ENCODE peak calls at places on chromosome 5, in eight cellular contexts. S is sigmoid colon, L is adrenal gland, F is dorsolateral prefrontal cortex, T is fibroblast of lung, Y is spleen, E is astrocyte of the spinal cord, G is astrocyte. D is an unnamed sample.

GRCh38 chr5:137395011-137395755 is 103.9 kb downstream of the SPOCK1 start:
- DNase-seq in Y (no peak), L (no peak), E (peak), S (peak), T (peak), G (peak), F (no peak), D (peak)

GRCh38 chr5:136054133-136054996 is 25.6 kb downstream of the TGFBI start:
- DNase-seq in L (no peak), E (no peak), T (no peak), Y (peak), G (no peak), F (no peak), S (no peak), D (peak)

GRCh38 chr5:64330728-64331231 is 165.1 kb downstream of the RNF180 start:
- DNase-seq in S (no peak), L (no peak), F (no peak), T (no peak), G (no peak), E (no peak), Y (no peak), D (no peak)

GRCh38 chr5:141437208-141437607 is 6.9 kb downstream of the PCDHGA12 start:
- DNase-seq in S (no peak), F (no peak), Y (no peak), G (no peak), T (peak), L (no peak), E (no peak), D (peak)

GRCh38 chr5:2266668-2267240 is 384.0 kb upstream of the IRX4 start:
- DNase-seq in Y (no peak), G (no peak), T (no peak), L (no peak), F (no peak), S (peak), E (no peak), D (no peak)

GRCh38 chr5:125023673-125024072 is 277.2 kb upstream of the ZNF608 start:
- DNase-seq in E (no peak), F (no peak), L (no peak), Y (no peak), S (no peak), T (peak), G (peak), D (peak)

GRCh38 chr5:141402553-141403328 is at the start of gene PCDHGA9:
- DNase-seq in T (peak), E (peak), Y (peak), L (no peak), S (no peak), G (no peak), F (peak), D (peak)

GRCh38 chr5:111859533-111860270 is 102.7 kb upstream of the NREP start:
- DNase-seq in T (peak), E (peak), L (no peak), Y (no peak), F (peak), G (peak), S (no peak), D (peak)

GRCh38 chr5:36777105-36777757 is 99.3 kb upstream of the NIPBL start:
- DNase-seq in S (no peak), E (peak), F (no peak), L (peak), G (peak), Y (no peak), T (peak), D (peak)

GRCh38 chr5:172490739-172491461 is 36.6 kb upstream of the SH3PXD2B start:
- DNase-seq in E (no peak), S (no peak), L (no peak), Y (no peak), G (no peak), F (peak), T (no peak), D (no peak)

GRCh38 chr5:134458676-134459403 is 47.2 kb upstream of the CDKN2AIPNL start:
- DNase-seq in F (no peak), G (no peak), T (no peak), L (no peak), S (peak), E (no peak), Y (peak), D (no peak)

GRCh38 chr5:58200451-58200850 is 259.4 kb downstream of the PLK2 start:
- DNase-seq in T (no peak), S (no peak), F (no peak), G (no peak), E (no peak), Y (no peak), L (no peak), D (peak)

GRCh38 chr5:150022681-150023080 is 22.1 kb downstream of the HMGXB3 start:
- DNase-seq in E (no peak), Y (no peak), F (no peak), L (no peak), G (no peak), S (no peak), T (no peak), D (no peak)

GRCh38 chr5:148986636-148987035 is 76.2 kb downstream of the SH3TC2 start:
- DNase-seq in T (no peak), E (no peak), S (no peak), L (no peak), Y (no peak), F (no peak), G (no peak), D (no peak)

GRCh38 chr5:102911973-102912372 is 156.9 kb downstream of the PAM start:
- DNase-seq in F (no peak), E (peak), G (peak), L (no peak), S (no peak), T (peak), Y (no peak), D (peak)

GRCh38 chr5:111530298-111530740 is 18.0 kb upstream of the STARD4 start:
- DNase-seq in E (peak), S (peak), G (peak), T (peak), L (peak), F (no peak), Y (peak), D (peak)

DNA sequence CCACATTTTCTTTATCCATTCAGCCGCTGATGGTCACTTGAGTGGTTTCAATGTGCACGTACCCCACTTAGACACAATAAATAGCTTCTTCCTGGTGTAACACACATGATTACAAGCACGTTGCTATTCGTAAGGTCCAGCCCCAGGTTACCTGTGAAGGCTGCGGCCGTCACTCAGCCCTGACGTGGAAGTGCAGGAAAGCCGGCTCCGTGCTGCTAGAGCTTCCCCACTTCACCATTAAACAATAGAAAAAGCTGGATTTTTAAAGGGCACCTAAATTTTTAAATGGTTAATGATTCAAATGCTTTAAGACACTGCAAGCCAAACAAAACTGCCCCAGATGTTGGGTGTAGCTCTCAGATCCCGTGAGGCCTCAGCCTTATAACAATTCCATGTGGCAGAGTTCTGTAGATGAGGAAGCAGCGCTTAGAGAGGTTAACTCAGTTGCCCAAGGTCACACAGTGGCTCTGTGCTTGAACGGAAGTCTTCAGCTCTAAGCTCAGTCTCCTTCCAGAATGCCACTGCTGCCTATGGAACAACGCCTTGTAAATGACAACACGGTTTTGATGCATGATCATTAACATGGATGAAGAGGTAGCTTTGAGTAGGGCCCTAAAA is 125.7 kb downstream of the COL23A1 start:
- DNase-seq in S (no peak), E (no peak), L (no peak), Y (no peak), T (no peak), G (no peak), F (no peak), D (no peak)
- H3K4me3 ChIP-seq in S (no peak), E (no peak), L (no peak), Y (no peak), T (no peak), G (no peak), F (no peak), D (no peak)

GRCh38 chr5:140371356-140372151 is 11.6 kb downstream of the SLC4A9 start:
- DNase-seq in Y (no peak), F (no peak), E (no peak), G (no peak), L (no peak), T (no peak), S (no peak), D (no peak)
- H3K4me3 ChIP-seq in Y (no peak), F (no peak), E (no peak), G (no peak), L (no peak), T (no peak), S (no peak), D (no peak)

GRCh38 chr5:139678283-139678613 is 30.1 kb downstream of the CXXC5 start:
- DNase-seq in G (no peak), S (no peak), Y (no peak), T (no peak), E (no peak), F (no peak), L (no peak), D (no peak)

GRCh38 chr5:139678751-139679750 is 30.9 kb downstream of the CXXC5 start:
- DNase-seq in L (no peak), F (peak), E (peak), T (peak), S (no peak), G (peak), Y (no peak), D (peak)

GRCh38 chr5:139676406-139676805 is 28.3 kb downstream of the CXXC5 start:
- DNase-seq in Y (no peak), S (no peak), E (no peak), L (no peak), T (no peak), G (no peak), F (no peak), D (no peak)

GRCh38 chr5:139676951-139677367 is 28.8 kb downstream of the CXXC5 start:
- DNase-seq in T (no peak), Y (no peak), E (no peak), L (no peak), G (no peak), S (no peak), F (peak), D (no peak)

DNA sequence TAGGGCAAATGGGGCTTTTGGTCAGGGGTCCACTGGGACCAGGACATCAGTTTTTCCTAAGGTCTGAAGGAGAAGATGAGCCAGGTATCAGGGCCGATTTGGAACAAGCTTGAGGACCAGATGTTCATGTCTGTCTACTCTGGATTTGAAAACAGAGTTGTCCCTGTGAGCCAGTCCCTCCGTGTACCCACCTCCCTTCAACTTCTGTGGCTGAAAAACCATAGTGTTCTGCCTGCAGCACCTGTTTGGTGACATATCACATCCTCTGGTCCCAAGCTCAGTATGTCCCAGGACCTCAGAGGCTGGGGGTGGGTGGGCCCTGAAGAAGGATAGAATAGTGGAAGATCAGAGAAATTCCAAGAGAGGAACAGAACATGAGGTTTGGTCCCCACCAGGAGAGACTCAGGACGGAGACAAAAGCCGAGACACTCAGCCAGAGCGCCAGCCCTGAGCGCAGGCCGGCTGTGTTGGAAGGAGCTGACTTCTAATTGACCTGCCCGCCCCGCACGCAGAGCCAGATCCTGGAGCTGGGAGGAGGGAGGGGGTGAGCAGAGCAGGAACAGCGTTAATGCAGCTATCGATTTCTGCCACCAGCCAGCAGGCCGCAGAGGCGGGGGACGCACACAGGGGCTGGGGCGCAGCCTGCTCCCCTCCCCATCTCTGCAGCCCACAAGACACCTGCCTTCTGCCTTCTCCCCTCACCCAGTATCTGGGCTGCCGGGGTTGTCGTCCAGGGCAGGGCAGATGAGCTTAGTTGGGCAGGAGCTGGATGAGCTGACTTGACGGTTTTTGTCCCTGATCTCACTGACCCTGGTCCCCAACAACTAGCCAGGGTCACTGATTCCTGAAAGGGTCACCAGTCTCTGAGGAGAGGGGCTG is 29.5 kb downstream of the CXXC5 start:
- DNase-seq in G (no peak), E (no peak), Y (no peak), T (peak), L (no peak), F (peak), S (no peak), D (no peak)
- H3K4me3 ChIP-seq in G (no peak), E (no peak), Y (no peak), T (no peak), L (no peak), F (peak), S (no peak), D (no peak)

DNA sequence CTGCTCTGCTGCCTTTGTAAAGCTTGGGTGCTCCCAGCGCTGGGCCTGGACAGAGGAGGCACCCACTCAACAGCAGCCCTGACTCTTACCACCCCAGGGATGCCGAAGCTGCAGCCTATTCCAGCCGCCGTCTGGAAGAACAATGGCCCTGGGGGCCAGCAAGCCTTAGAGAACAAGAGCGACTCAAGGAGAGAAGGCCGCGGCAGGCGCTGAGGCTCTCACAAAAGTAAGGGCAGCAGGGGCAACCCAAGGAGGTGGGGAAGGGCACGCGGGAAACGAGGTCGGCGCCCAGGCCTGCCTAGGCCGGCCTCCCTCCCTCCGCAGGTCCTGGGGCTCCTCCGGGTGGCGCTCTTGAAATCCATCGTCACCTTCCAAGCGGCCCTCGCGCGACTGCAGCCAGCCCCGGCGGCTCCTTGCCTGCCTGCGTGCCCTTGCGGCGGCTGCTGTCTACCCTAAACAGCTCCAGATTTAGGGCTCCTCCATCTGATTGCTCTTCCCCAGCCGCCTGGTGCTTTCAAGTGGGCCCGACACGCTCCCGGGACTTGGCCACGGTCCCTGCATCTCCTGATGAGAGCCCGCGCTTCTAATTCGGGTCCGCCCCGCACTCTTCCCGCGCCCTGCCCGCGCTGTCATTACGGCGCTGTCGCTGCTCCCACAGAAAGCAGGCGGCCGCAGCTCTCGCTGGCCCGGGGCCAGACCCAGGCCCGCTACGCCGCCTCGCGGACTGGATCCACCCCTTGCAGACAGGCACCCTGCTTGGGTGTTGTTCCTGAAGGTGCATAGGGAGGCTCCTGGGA is 213.3 kb downstream of the SEMA6A start:
- DNase-seq in Y (peak), S (peak), F (peak), L (peak), T (peak), G (peak), E (peak), D (peak)
- H3K4me3 ChIP-seq in Y (no peak), S (peak), F (peak), L (peak), T (no peak), G (peak), E (peak), D (peak)

GRCh38 chr5:132428147-132428482 is 58.6 kb downstream of the SLC22A5 start:
- DNase-seq in S (no peak), G (no peak), L (no peak), Y (no peak), F (no peak), T (no peak), E (no peak), D (no peak)

GRCh38 chr5:132428811-132429440 is 59.4 kb downstream of the SLC22A5 start:
- DNase-seq in L (no peak), E (peak), G (peak), F (no peak), T (peak), S (no peak), Y (peak), D (peak)

GRCh38 chr5:132425975-132426524 is 56.5 kb downstream of the SLC22A5 start:
- DNase-seq in T (no peak), G (no peak), L (no peak), Y (no peak), F (no peak), S (no peak), E (no peak), D (no peak)

GRCh38 chr5:132426525-132427138 is 57.1 kb downstream of the SLC22A5 start:
- DNase-seq in Y (peak), L (peak), T (peak), F (no peak), S (peak), G (peak), E (peak), D (peak)

DNA sequence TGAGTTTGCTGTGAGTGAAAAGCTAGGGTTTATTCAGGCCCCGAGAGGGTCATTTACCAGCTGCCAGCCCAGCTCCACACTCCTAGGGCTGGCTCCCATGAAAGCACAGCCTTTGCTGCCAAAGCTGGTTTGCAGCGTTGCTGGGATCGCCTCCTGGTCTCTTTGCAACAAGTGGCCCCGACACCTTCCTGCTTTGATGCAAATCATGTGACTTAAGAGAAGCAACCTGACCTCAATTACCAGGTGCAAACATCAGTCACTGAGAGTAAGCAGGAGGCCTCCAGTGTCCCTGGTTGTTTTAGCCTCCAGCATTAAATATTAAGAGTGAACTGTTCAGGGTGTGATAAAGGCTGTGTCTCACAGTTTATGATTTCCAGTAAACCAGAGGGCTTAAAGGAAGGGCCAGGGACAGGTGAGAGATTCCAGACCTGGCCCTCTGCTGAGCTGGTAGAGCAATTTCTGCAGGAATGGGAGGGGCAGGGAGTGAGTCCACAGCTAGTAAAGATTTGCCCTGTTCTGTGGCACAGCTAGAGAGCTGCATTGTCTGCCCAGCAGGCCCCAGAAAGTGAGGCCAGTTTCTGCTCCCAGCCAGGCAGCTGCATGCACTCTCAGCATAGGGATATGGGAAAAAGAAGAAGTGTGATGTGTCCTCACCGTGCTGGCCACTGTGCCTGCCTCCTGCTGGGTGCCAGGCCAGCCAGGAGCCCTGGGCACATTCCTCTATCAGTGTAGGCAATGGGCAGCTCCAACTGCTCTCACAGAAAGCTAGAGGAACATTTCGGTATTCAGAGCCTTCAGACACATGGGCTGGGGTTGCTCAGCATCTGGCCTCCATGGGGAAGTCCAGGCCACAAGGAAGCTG is 58.0 kb downstream of the SLC22A5 start:
- DNase-seq in F (peak), E (no peak), L (peak), T (no peak), G (no peak), S (no peak), Y (peak), D (peak)
- H3K4me3 ChIP-seq in F (no peak), E (no peak), L (no peak), T (no peak), G (no peak), S (no peak), Y (peak), D (no peak)

GRCh38 chr5:154273028-154273617 is 82.6 kb downstream of the GALNT10 start:
- DNase-seq in T (peak), Y (no peak), G (no peak), F (no peak), E (peak), S (peak), L (peak), D (peak)
- H3K4me3 ChIP-seq in T (no peak), Y (no peak), G (no peak), F (no peak), E (no peak), S (no peak), L (no peak), D (no peak)

DNA sequence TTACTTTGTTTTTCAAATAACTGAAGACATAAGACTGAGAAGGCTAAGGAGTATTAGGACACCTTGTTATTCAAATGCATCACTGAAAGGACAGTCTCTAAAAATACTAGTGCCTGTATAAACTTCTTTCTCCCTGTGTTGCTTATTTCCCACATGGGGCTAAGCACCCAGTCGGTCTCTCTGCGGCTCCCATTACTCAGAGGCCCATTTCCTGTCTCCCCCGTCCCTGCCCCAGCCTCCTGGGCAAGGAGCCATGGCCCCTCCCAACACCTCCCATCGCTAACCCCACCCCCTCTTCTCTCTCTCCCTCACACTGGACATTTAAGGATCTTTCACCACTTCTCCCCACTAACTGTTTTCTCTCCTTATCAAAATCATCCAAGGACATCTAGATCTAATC is 81.9 kb downstream of the EBF1 start:
- DNase-seq in T (peak), F (no peak), Y (no peak), E (peak), S (peak), L (peak), G (peak), D (peak)
- H3K4me3 ChIP-seq in T (no peak), F (no peak), Y (no peak), E (no peak), S (no peak), L (no peak), G (no peak), D (no peak)

GRCh38 chr5:81232449-81233079 is 558 bp upstream of the CKMT2 start:
- DNase-seq in E (peak), S (peak), Y (no peak), G (no peak), L (peak), T (no peak), F (peak), D (peak)

GRCh38 chr5:81233080-81233634 is at the start of gene CKMT2:
- DNase-seq in E (peak), Y (peak), T (peak), S (peak), L (peak), G (peak), F (peak), D (peak)

GRCh38 chr5:81234801-81235200 is 1.7 kb downstream of the CKMT2 start:
- DNase-seq in G (no peak), T (no peak), F (no peak), Y (no peak), E (no peak), L (no peak), S (no peak), D (no peak)

GRCh38 chr5:81234299-81234698 is 1.2 kb downstream of the CKMT2 start:
- DNase-seq in Y (no peak), G (no peak), L (peak), E (no peak), T (no peak), S (no peak), F (no peak), D (no peak)

GRCh38 chr5:81235287-81236072 is 2.4 kb downstream of the CKMT2 start:
- DNase-seq in L (peak), E (no peak), G (no peak), S (no peak), Y (no peak), T (no peak), F (peak), D (no peak)
- H3K4me3 ChIP-seq in L (no peak), E (no peak), G (no peak), S (no peak), Y (no peak), T (no peak), F (peak), D (no peak)